ENCODE peak calls at places on chromosome 2, in six cellular contexts. One of them, this sample, is unnamed.
A peak's percentile ranks its signal among the peaks of the same experiment; 100 is the strongest.

GRCh38 chr2:200056105-200056504 is 100.7 kb downstream of the MAIP1 start:
- DNase-seq in HAP-1: no peak
- DNase-seq in GDM1: no peak
- DNase-seq in CD4-positive, alpha-beta memory T cell: no peak
- DNase-seq in caudate nucleus: no peak
- DNase-seq in astrocyte: no peak
- DNase-seq in this sample: no peak

GRCh38 chr2:233040571-233040970 is 8.1 kb downstream of the NEU2 start:
- DNase-seq in caudate nucleus: no peak
- DNase-seq in astrocyte: no peak
- DNase-seq in GDM1: no peak
- DNase-seq in HAP-1: no peak
- DNase-seq in CD4-positive, alpha-beta memory T cell: no peak
- DNase-seq in this sample: no peak

GRCh38 chr2:833180-833579 is 117.5 kb upstream of the SNTG2 start:
- DNase-seq in CD4-positive, alpha-beta memory T cell: no peak
- DNase-seq in astrocyte: no peak
- DNase-seq in caudate nucleus: no peak
- DNase-seq in GDM1: no peak
- DNase-seq in HAP-1: no peak
- DNase-seq in this sample: no peak

GRCh38 chr2:85444629-85445028 is 26.1 kb downstream of the SH2D6 start:
- DNase-seq in HAP-1: no peak
- DNase-seq in GDM1: no peak
- DNase-seq in astrocyte: no peak
- DNase-seq in caudate nucleus: no peak
- DNase-seq in CD4-positive, alpha-beta memory T cell: no peak
- DNase-seq in this sample: no peak

GRCh38 chr2:37650548-37651101 is 20.8 kb downstream of the CDC42EP3 start:
- DNase-seq in caudate nucleus: no peak
- DNase-seq in GDM1: no peak
- DNase-seq in CD4-positive, alpha-beta memory T cell: no peak
- DNase-seq in astrocyte: no peak
- DNase-seq in HAP-1: no peak
- DNase-seq in this sample: no peak

GRCh38 chr2:111188681-111189080 is 68.0 kb downstream of the BCL2L11 start:
- DNase-seq in caudate nucleus: no peak
- DNase-seq in HAP-1: no peak
- DNase-seq in astrocyte: no peak
- DNase-seq in GDM1: no peak
- DNase-seq in CD4-positive, alpha-beta memory T cell: no peak
- DNase-seq in this sample: no peak

GRCh38 chr2:130347220-130347925 is 4.7 kb downstream of the IMP4 start:
- DNase-seq in astrocyte: no peak
- DNase-seq in HAP-1: no peak
- DNase-seq in caudate nucleus: no peak
- DNase-seq in CD4-positive, alpha-beta memory T cell: no peak
- DNase-seq in GDM1: no peak
- DNase-seq in this sample: no peak

GRCh38 chr2:46364797-46365457 is 67.7 kb downstream of the EPAS1 start:
- DNase-seq in HAP-1: peak; percentile 57
- DNase-seq in CD4-positive, alpha-beta memory T cell: peak; percentile 62
- DNase-seq in astrocyte: peak; percentile 43
- DNase-seq in GDM1: no peak
- DNase-seq in caudate nucleus: no peak
- DNase-seq in this sample: peak; percentile 70

GRCh38 chr2:70357076-70358071 is 55.5 kb upstream of the FAM136A start:
- DNase-seq in GDM1: no peak
- DNase-seq in CD4-positive, alpha-beta memory T cell: no peak
- DNase-seq in astrocyte: no peak
- DNase-seq in HAP-1: no peak
- DNase-seq in caudate nucleus: no peak
- DNase-seq in this sample: peak; percentile 76